ENCODE peak calls at places on chromosomes 16 and 17, in eight cellular contexts. W, X, G, S, F, I, Q and J are unnamed samples.

GRCh38 chr17:73410586-73411329 is 99.0 kb upstream of the CDC42EP4 start:
- DNase-seq in W (peak; percentile 30), X (no peak), G (no peak), S (no peak), F (no peak), I (no peak), Q (no peak), J (no peak)

GRCh38 chr17:76022973-76023899 is 3.9 kb downstream of the EVPL start:
- DNase-seq in W (no peak), X (no peak), G (no peak), S (no peak), F (no peak), I (no peak), Q (no peak), J (no peak)

GRCh38 chr16:66427036-66427446 is at the start of gene BEAN1:
- DNase-seq in W (no peak), X (no peak), G (peak; percentile 27), S (peak; percentile 62), F (no peak), I (no peak), Q (no peak), J (no peak)

GRCh38 chr17:57853695-57854094 is 3.9 kb upstream of the MRPS23 start:
- DNase-seq in W (no peak), X (no peak), G (no peak), S (no peak), F (no peak), I (no peak), Q (peak; percentile 42), J (no peak)

GRCh38 chr17:57284984-57285646 is 28.8 kb downstream of the MSI2 start:
- DNase-seq in W (no peak), X (no peak), G (peak; percentile 76), S (no peak), F (no peak), I (peak; percentile 40), Q (peak; percentile 30), J (peak; percentile 69)

GRCh38 chr17:30158896-30159625 is 42.4 kb downstream of the NSRP1 start:
- DNase-seq in W (no peak), X (no peak), G (no peak), S (no peak), F (no peak), I (no peak), Q (no peak), J (no peak)

GRCh38 chr17:73402466-73402865 is 90.7 kb upstream of the CDC42EP4 start:
- DNase-seq in W (no peak), X (no peak), G (no peak), S (no peak), F (no peak), I (no peak), Q (no peak), J (no peak)

GRCh38 chr16:65754799-65755691 is 611.4 kb upstream of the CDH5 start:
- DNase-seq in W (no peak), X (no peak), G (no peak), S (no peak), F (no peak), I (no peak), Q (peak; percentile 24), J (no peak)

GRCh38 chr16:46789499-46790414 is 41.2 kb downstream of the C16orf87 start:
- DNase-seq in W (peak; percentile 81), X (peak; percentile 82), G (peak; percentile 83), S (peak; percentile 80), F (peak; percentile 84), I (peak; percentile 67), Q (peak; percentile 83), J (peak; percentile 72)

GRCh38 chr17:55717898-55718735 is 4.5 kb downstream of the TMEM100 start:
- DNase-seq in W (peak; percentile 63), X (peak; percentile 73), G (peak; percentile 79), S (peak; percentile 78), F (peak; percentile 76), I (peak; percentile 56), Q (peak; percentile 78), J (peak; percentile 73)

GRCh38 chr16:878071-878784 is 77.7 kb upstream of the GNG13 start:
- DNase-seq in W (no peak), X (no peak), G (peak; percentile 58), S (no peak), F (no peak), I (peak; percentile 10), Q (peak; percentile 18), J (no peak)

GRCh38 chr17:68906638-68907037 is 48.6 kb downstream of the ABCA8 start:
- DNase-seq in W (no peak), X (no peak), G (no peak), S (peak; percentile 26), F (no peak), I (no peak), Q (no peak), J (no peak)

GRCh38 chr16:10822702-10823101 is 4.1 kb upstream of the TVP23A start:
- DNase-seq in W (no peak), X (no peak), G (no peak), S (no peak), F (no peak), I (no peak), Q (no peak), J (no peak)

GRCh38 chr16:66441586-66442375 is 14.7 kb downstream of the BEAN1 start:
- DNase-seq in W (no peak), X (no peak), G (no peak), S (peak; percentile 83), F (no peak), I (no peak), Q (no peak), J (no peak)

GRCh38 chr16:12025472-12025871 is 48.9 kb downstream of the SNX29 start:
- DNase-seq in W (no peak), X (no peak), G (no peak), S (no peak), F (no peak), I (no peak), Q (no peak), J (no peak)

GRCh38 chr17:57236686-57237299 is 19.5 kb upstream of the MSI2 start:
- DNase-seq in W (no peak), X (no peak), G (no peak), S (no peak), F (no peak), I (no peak), Q (no peak), J (no peak)